ENCODE peak calls at places on chromosomes 16 and 17, in five cellular contexts. One of them, this sample, is unnamed.

GRCh38 chr16:21217121-21217520 is 5.7 kb upstream of the ZP2 start:
- DNase-seq in AG09319: no peak
- DNase-seq in substantia nigra: no peak
- DNase-seq in cardiac muscle cell: no peak
- DNase-seq in T-helper 9 cell: no peak
- DNase-seq in this sample: no peak

GRCh38 chr17:79855331-79856124 is 16.3 kb upstream of the CBX4 start:
- DNase-seq in cardiac muscle cell: no peak
- DNase-seq in substantia nigra: no peak
- DNase-seq in AG09319: no peak
- DNase-seq in T-helper 9 cell: no peak
- DNase-seq in this sample: no peak

GRCh38 chr17:36600936-36601302 is 464 bp upstream of the MRM1 start:
- DNase-seq in T-helper 9 cell: peak; percentile 9
- DNase-seq in AG09319: no peak
- DNase-seq in substantia nigra: no peak
- DNase-seq in cardiac muscle cell: no peak
- DNase-seq in this sample: no peak

GRCh38 chr16:27313422-27314160 is at the start of gene IL4R:
- DNase-seq in substantia nigra: no peak
- DNase-seq in cardiac muscle cell: peak; percentile 95
- DNase-seq in T-helper 9 cell: peak; percentile 60
- DNase-seq in AG09319: no peak
- DNase-seq in this sample: peak; percentile 33

GRCh38 chr17:17966399-17966798 is 5.8 kb downstream of the TOM1L2 start:
- DNase-seq in AG09319: no peak
- DNase-seq in substantia nigra: no peak
- DNase-seq in T-helper 9 cell: no peak
- DNase-seq in cardiac muscle cell: no peak
- DNase-seq in this sample: no peak

GRCh38 chr17:77330602-77331081 is 189.9 kb downstream of the SEC14L1 start:
- DNase-seq in substantia nigra: no peak
- DNase-seq in T-helper 9 cell: no peak
- DNase-seq in AG09319: no peak
- DNase-seq in cardiac muscle cell: no peak
- DNase-seq in this sample: no peak

GRCh38 chr17:74288785-74289184 is 14.8 kb downstream of the DNAI2 start:
- DNase-seq in substantia nigra: no peak
- DNase-seq in cardiac muscle cell: no peak
- DNase-seq in T-helper 9 cell: no peak
- DNase-seq in AG09319: no peak
- DNase-seq in this sample: no peak

GRCh38 chr17:81094744-81095607 is 60.0 kb downstream of the BAIAP2 start:
- DNase-seq in T-helper 9 cell: peak; percentile 87
- DNase-seq in cardiac muscle cell: peak; percentile 97
- DNase-seq in AG09319: peak; percentile 98
- DNase-seq in substantia nigra: peak; percentile 62
- DNase-seq in this sample: peak; percentile 98

GRCh38 chr17:41212524-41213169 is 13.8 kb upstream of the KRTAP9-2 start:
- DNase-seq in cardiac muscle cell: no peak
- DNase-seq in T-helper 9 cell: no peak
- DNase-seq in substantia nigra: no peak
- DNase-seq in AG09319: no peak
- DNase-seq in this sample: no peak

GRCh38 chr17:6492892-6493674 is 48.8 kb downstream of the PIMREG start:
- DNase-seq in substantia nigra: no peak
- DNase-seq in T-helper 9 cell: no peak
- DNase-seq in cardiac muscle cell: no peak
- DNase-seq in AG09319: no peak
- DNase-seq in this sample: no peak

GRCh38 chr17:78258323-78259229 is 27.1 kb downstream of the TMEM235 start:
- DNase-seq in AG09319: no peak
- DNase-seq in substantia nigra: no peak
- DNase-seq in cardiac muscle cell: peak; percentile 77
- DNase-seq in T-helper 9 cell: peak; percentile 53
- DNase-seq in this sample: no peak

GRCh38 chr17:27240802-27241155 is 53.1 kb upstream of the WSB1 start:
- DNase-seq in AG09319: no peak
- DNase-seq in T-helper 9 cell: no peak
- DNase-seq in substantia nigra: no peak
- DNase-seq in cardiac muscle cell: no peak
- DNase-seq in this sample: no peak

GRCh38 chr16:67248401-67249177 is at the start of gene SLC9A5:
- DNase-seq in cardiac muscle cell: no peak
- DNase-seq in substantia nigra: no peak
- DNase-seq in T-helper 9 cell: peak; percentile 20
- DNase-seq in AG09319: no peak
- DNase-seq in this sample: no peak

GRCh38 chr17:1227917-1228751 is 42.1 kb upstream of the BHLHA9 start:
- DNase-seq in T-helper 9 cell: peak; percentile 16
- DNase-seq in cardiac muscle cell: peak; percentile 9
- DNase-seq in substantia nigra: no peak
- DNase-seq in AG09319: no peak
- DNase-seq in this sample: no peak

GRCh38 chr17:43176119-43176570 is 5.1 kb downstream of the NBR1 start:
- DNase-seq in AG09319: no peak
- DNase-seq in cardiac muscle cell: no peak
- DNase-seq in substantia nigra: no peak
- DNase-seq in T-helper 9 cell: no peak
- DNase-seq in this sample: no peak